ENCODE peak calls at places on chromosomes 12 and 14, in seven cellular contexts. Y, U, J, Q, L, T and F are unnamed samples.

GRCh38 chr12:127485528-127485927 is 781.4 kb upstream of the TMEM132C start:
- DNase-seq in Y (peak; percentile 46), U (peak; percentile 24), J (peak; percentile 87), Q (peak; percentile 96), L (peak; percentile 71), T (no peak), F (no peak)

GRCh38 chr14:67532998-67533753 is at the start of gene PLEKHH1:
- DNase-seq in Y (peak; percentile 90), U (peak; percentile 77), J (peak; percentile 63), Q (peak; percentile 46), L (peak; percentile 72), T (peak; percentile 69), F (peak; percentile 64)

GRCh38 chr12:48765753-48766162 is 23.1 kb downstream of the ADCY6 start:
- DNase-seq in Y (peak; percentile 16), U (no peak), J (peak; percentile 29), Q (peak; percentile 28), L (no peak), T (no peak), F (no peak)

GRCh38 chr14:77022219-77022852 is 6.2 kb downstream of the IRF2BPL start:
- DNase-seq in Y (no peak), U (no peak), J (no peak), Q (no peak), L (no peak), T (no peak), F (no peak)

GRCh38 chr14:20631023-20631820 is 10.3 kb downstream of the OR6S1 start:
- DNase-seq in Y (no peak), U (peak; percentile 82), J (peak; percentile 86), Q (peak; percentile 71), L (peak; percentile 49), T (no peak), F (peak; percentile 66)

GRCh38 chr12:124568431-124569374 is 1.3 kb upstream of the NCOR2 start:
- DNase-seq in Y (peak; percentile 80), U (peak; percentile 79), J (peak; percentile 93), Q (peak; percentile 77), L (peak; percentile 53), T (no peak), F (no peak)

GRCh38 chr12:92065018-92065499 is 80.6 kb downstream of the BTG1 start:
- DNase-seq in Y (peak; percentile 17), U (peak; percentile 83), J (peak; percentile 27), Q (no peak), L (no peak), T (no peak), F (no peak)

GRCh38 chr12:120640840-120641833 is 711 bp downstream of the CABP1 start:
- DNase-seq in Y (peak; percentile 76), U (peak; percentile 56), J (peak; percentile 52), Q (peak; percentile 9), L (peak; percentile 62), T (no peak), F (peak; percentile 72)

GRCh38 chr12:42382013-42382696 is 56.2 kb downstream of the PPHLN1 start:
- DNase-seq in Y (no peak), U (no peak), J (peak; percentile 66), Q (no peak), L (peak; percentile 26), T (no peak), F (no peak)

DNA sequence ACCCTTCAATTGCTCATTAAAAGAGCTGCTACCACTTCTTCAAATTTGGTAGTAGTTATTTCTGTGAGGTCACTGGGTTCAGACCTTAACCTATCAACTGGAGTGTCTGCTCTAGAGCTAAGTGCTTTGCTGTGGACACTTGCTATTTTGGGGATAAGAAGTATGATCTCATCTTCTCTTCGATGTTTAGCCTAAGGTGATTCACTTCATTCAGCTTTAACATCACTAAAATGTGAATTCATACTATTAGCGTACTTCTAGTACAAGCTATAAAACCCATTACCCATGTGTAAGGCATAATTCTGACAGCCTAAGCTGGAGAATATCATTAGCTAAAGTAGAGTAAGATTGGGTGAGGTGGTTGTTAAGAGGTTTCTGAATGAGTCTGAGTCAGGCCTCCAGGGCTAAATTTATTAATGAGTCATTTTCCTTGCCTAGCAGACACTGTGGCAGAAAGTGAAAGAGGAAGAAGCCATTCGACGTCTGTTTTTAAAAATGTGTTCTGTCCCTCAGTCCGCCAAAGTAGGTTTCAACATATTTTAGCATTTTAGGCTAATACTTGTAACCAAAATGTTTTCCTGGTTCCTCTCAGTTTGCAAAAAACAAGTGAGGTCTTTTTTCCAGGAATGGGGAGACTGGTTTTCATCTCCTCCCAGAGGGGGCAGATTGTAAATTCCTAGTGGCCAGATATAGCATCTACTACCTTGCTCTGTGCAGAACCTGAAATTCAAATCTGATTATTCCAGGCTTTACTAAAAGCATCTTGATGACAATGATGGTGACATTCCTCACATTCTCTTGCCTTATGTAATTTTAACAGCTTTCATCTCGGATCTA is 103.6 kb downstream of the SSPN start:
- DNase-seq in Y (peak; percentile 32), U (peak; percentile 52), J (peak; percentile 86), Q (peak; percentile 87), L (peak; percentile 94), T (no peak), F (no peak)
- TF ChIP-seq CTCF in Y (peak; percentile 16), U (no peak), J (peak; percentile 53), Q (peak; percentile 73), L (peak; percentile 47), T (peak; percentile 45), F (no peak)

GRCh38 chr12:109393437-109394345 is 46.0 kb downstream of the MYO1H start:
- DNase-seq in Y (peak; percentile 50), U (peak; percentile 76), J (peak; percentile 71), Q (peak; percentile 42), L (peak; percentile 41), T (no peak), F (peak; percentile 40)
- TF ChIP-seq CTCF in Y (peak; percentile 66), U (peak; percentile 84), J (peak; percentile 94), Q (peak; percentile 91), L (peak; percentile 93), T (peak; percentile 20), F (peak; percentile 79)

DNA sequence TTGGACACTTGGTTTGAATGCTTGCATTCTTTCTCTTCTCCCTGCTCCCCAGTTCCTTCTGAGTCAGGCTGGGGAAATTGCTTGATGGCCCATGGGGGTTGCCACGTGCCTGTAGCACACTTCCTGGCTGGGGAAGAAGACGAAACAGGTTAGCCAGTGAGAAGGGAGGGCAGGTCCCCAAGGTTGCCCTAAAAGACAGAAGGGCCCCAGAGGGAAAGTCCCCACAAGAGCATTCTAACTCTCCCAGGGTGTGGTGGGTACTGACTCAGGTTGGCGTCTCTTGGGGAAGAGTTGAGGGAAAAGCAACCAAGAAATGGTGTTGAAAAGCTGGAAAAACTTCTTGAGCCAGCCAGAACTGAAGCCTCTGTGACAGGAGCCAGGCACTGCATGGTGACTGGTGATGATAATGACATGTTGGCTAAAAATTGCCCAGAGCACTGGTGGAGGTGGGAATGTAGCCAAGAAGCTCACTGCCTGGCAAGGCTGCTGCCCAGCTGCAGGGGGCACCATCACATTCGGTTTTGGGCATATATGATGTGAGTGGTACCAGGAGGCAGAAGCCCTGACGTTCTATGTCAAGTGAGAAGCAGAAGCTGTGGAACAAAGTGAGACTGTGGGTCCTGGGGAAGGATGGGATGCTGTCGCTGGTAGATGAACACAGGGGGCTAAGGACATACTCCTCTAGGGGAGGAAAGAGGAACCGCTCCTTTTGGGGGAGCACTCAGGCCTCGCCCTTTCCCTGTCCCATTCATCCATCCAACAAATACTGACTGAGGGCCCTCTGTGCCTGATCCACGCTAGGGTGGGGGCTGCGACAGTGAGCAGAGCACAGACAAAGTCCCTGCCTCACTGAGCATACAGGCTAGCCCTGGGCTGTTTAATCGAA is 8.1 kb upstream of the RABGGTA start:
- DNase-seq in Y (no peak), U (peak; percentile 41), J (peak; percentile 20), Q (no peak), L (peak; percentile 77), T (no peak), F (no peak)
- TF ChIP-seq CTCF in Y (no peak), U (no peak), J (peak; percentile 7), Q (peak; percentile 62), L (peak; percentile 55), T (no peak), F (no peak)

GRCh38 chr14:69240527-69241173 is 19.3 kb upstream of the GALNT16 start:
- DNase-seq in Y (no peak), U (no peak), J (no peak), Q (no peak), L (no peak), T (no peak), F (no peak)

GRCh38 chr14:69238883-69239282 is 21.1 kb upstream of the GALNT16 start:
- DNase-seq in Y (no peak), U (no peak), J (no peak), Q (no peak), L (no peak), T (no peak), F (no peak)

GRCh38 chr14:69244946-69245345 is 15.0 kb upstream of the GALNT16 start:
- DNase-seq in Y (peak; percentile 47), U (no peak), J (no peak), Q (no peak), L (no peak), T (no peak), F (no peak)

GRCh38 chr14:69241577-69241976 is 18.4 kb upstream of the GALNT16 start:
- DNase-seq in Y (no peak), U (no peak), J (no peak), Q (no peak), L (no peak), T (no peak), F (no peak)

DNA sequence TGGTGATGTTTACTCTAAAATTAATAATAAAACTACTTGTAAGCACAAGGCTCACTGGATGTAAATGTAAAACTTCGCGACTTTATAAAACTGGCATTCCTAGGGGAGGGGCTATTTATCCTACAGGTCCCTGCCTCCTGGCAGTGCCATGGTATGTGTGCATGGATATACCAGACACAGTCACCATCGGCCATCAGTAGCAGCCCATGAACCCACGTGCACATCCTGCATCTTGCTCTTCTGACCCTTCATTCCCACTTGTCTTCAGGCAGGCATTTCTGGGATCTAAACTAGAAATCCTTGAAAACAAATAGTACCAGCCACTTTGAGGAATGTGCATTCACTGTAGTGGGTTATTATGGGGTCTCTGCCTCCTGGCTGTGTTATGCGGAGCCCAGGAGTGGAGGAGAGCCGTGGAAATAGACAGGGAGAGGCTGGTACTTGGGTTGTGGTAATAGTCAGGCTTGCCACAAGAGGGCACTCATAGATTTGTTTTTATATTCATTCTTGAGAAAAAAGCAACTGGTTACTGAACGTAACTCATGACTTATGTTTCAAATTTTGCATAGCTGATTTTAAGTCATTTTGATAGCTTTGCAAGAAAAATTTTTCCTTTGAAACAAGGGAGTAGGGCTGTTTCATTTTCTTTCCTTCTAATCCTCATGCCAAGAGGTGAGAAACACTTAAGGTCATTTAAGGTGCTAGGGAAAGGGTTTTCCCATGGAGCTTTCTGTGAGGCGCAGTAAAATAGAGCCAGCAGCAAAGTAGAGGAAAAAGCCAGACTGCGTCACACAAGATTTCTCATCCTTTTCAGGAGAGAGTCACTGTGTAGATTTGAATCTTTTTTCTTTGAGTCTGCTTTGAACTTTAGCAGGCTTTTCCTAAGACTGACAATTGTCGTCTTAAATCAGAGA is 17.4 kb upstream of the GALNT16 start:
- DNase-seq in Y (peak; percentile 67), U (peak; percentile 69), J (peak; percentile 86), Q (peak; percentile 76), L (peak; percentile 32), T (no peak), F (peak; percentile 55)
- TF ChIP-seq CTCF in Y (peak; percentile 65), U (peak; percentile 83), J (peak; percentile 64), Q (peak; percentile 90), L (peak; percentile 66), T (peak; percentile 79), F (peak; percentile 77)